ENCODE peak calls at places on chromosomes 6 and 20, in four cellular contexts. N is CD8-positive, alpha-beta T cell; X is NCI-H524; R is GM23248. J is an unnamed sample.

GRCh38 chr20:45796336-45797070 is 4.7 kb downstream of the DNTTIP1 start:
- DNase-seq in X (no peak), N (no peak), R (no peak), J (no peak)

GRCh38 chr6:102853249-102853955 is 1459.9 kb downstream of the GRIK2 start:
- DNase-seq in N (no peak), R (no peak), X (peak), J (no peak)

GRCh38 chr6:37694259-37694658 is 3.4 kb downstream of the MDGA1 start:
- DNase-seq in X (no peak), N (no peak), R (no peak), J (no peak)

GRCh38 chr6:15247214-15247749 is 1.4 kb downstream of the JARID2 start:
- DNase-seq in R (no peak), N (no peak), X (peak), J (no peak)

GRCh38 chr6:130995783-130996447 is 67.1 kb downstream of the EPB41L2 start:
- DNase-seq in X (no peak), N (no peak), R (no peak), J (no peak)

GRCh38 chr6:149476789-149477455 is 7.9 kb downstream of the ZC3H12D start:
- DNase-seq in X (no peak), N (no peak), R (no peak), J (no peak)

GRCh38 chr20:41145821-41146620 is 8.7 kb downstream of the PLCG1 start:
- DNase-seq in R (peak), N (no peak), X (no peak), J (peak)

GRCh38 chr20:35598899-35599775 is 16.5 kb upstream of the SPAG4 start:
- DNase-seq in N (no peak), R (no peak), X (no peak), J (peak)

GRCh38 chr6:100404051-100404450 is 60.7 kb downstream of the SIM1 start:
- DNase-seq in X (no peak), N (no peak), R (no peak), J (no peak)

GRCh38 chr6:141484726-141485125 is 648.0 kb upstream of the GJE1 start:
- DNase-seq in R (no peak), X (no peak), N (no peak), J (no peak)

GRCh38 chr6:12137480-12137879 is 125.4 kb downstream of the HIVEP1 start:
- DNase-seq in N (no peak), R (peak), X (no peak), J (peak)

J was measured in GM03348.